ENCODE peak calls at places on chromosome 9, in nine cellular contexts. N, U, G, H, Y, D, I, W and A are unnamed samples.

GRCh38 chr9:102867488-102867887 is 127.6 kb upstream of the CYLC2 start:
- DNase-seq in N (no peak), U (no peak), G (no peak), H (no peak), Y (no peak), D (no peak), I (peak; percentile 64), W (no peak), A (no peak)

GRCh38 chr9:25562101-25562500 is 116.1 kb downstream of the TUSC1 start:
- DNase-seq in N (no peak), U (no peak), G (no peak), H (no peak), Y (no peak), D (no peak), I (no peak), W (no peak), A (no peak)

GRCh38 chr9:106801816-106802215 is 61.1 kb upstream of the ZNF462 start:
- DNase-seq in N (no peak), U (no peak), G (no peak), H (no peak), Y (no peak), D (no peak), I (no peak), W (no peak), A (no peak)

GRCh38 chr9:136936645-136937170 is 7.8 kb downstream of the FBXW5 start:
- DNase-seq in N (no peak), U (no peak), G (no peak), H (no peak), Y (no peak), D (no peak), I (no peak), W (no peak), A (no peak)

GRCh38 chr9:104286792-104287191 is 192.7 kb downstream of the SMC2 start:
- DNase-seq in N (no peak), U (no peak), G (no peak), H (no peak), Y (no peak), D (no peak), I (no peak), W (no peak), A (no peak)

GRCh38 chr9:90310523-90310879 is 332.1 kb downstream of the DIRAS2 start:
- DNase-seq in N (no peak), U (no peak), G (no peak), H (no peak), Y (no peak), D (no peak), I (no peak), W (no peak), A (no peak)

GRCh38 chr9:79581388-79581787 is 9.6 kb downstream of the TLE4 start:
- DNase-seq in N (no peak), U (no peak), G (no peak), H (no peak), Y (no peak), D (no peak), I (peak; percentile 54), W (no peak), A (no peak)

GRCh38 chr9:9790216-9790872 is 822.5 kb downstream of the PTPRD start:
- DNase-seq in N (no peak), U (no peak), G (peak; percentile 66), H (no peak), Y (peak; percentile 26), D (peak; percentile 88), I (peak; percentile 51), W (no peak), A (no peak)

GRCh38 chr9:74277532-74277931 is 219.6 kb upstream of the RORB start:
- DNase-seq in N (no peak), U (no peak), G (no peak), H (no peak), Y (no peak), D (no peak), I (no peak), W (peak; percentile 13), A (no peak)

GRCh38 chr9:5592231-5592630 is 36.7 kb upstream of the RIC1 start:
- DNase-seq in N (no peak), U (no peak), G (no peak), H (no peak), Y (no peak), D (no peak), I (no peak), W (no peak), A (no peak)

GRCh38 chr9:38022203-38022602 is 46.8 kb downstream of the SHB start:
- DNase-seq in N (no peak), U (no peak), G (no peak), H (no peak), Y (no peak), D (no peak), I (no peak), W (no peak), A (no peak)

GRCh38 chr9:134425401-134425800 is 99.1 kb downstream of the RXRA start:
- DNase-seq in N (no peak), U (no peak), G (no peak), H (no peak), Y (no peak), D (no peak), I (no peak), W (no peak), A (no peak)

GRCh38 chr9:129270205-129270604 is 92.1 kb upstream of the IER5L start:
- DNase-seq in N (no peak), U (no peak), G (no peak), H (no peak), Y (no peak), D (no peak), I (no peak), W (peak; percentile 38), A (no peak)

GRCh38 chr9:128921881-128922763 is 1.3 kb downstream of the PHYHD1 start:
- DNase-seq in N (no peak), U (no peak), G (peak; percentile 74), H (peak; percentile 58), Y (peak; percentile 72), D (no peak), I (peak; percentile 34), W (no peak), A (no peak)

GRCh38 chr9:104795857-104796256 is 31.9 kb downstream of the NIPSNAP3B start:
- DNase-seq in N (no peak), U (no peak), G (no peak), H (no peak), Y (no peak), D (no peak), I (peak; percentile 15), W (no peak), A (no peak)

GRCh38 chr9:133115604-133116345 is 5.3 kb downstream of the RALGDS start:
- DNase-seq in N (no peak), U (peak; percentile 78), G (no peak), H (peak; percentile 81), Y (no peak), D (no peak), I (peak; percentile 68), W (no peak), A (no peak)